ENCODE peak calls at places on chromosomes 1 and 21, in five cellular contexts. M is stomach, K is fibroblast of mammary gland, T is pancreas, Z is mammary epithelial cell. D is an unnamed sample.

GRCh38 chr1:212498243-212498642 is 65.5 kb downstream of the NENF start:
- DNase-seq in M (no peak), K (peak; percentile 88), T (no peak), Z (peak; percentile 83), D (peak; percentile 96)

GRCh38 chr21:28770867-28771661 is 221.6 kb downstream of the LTN1 start:
- DNase-seq in M (no peak), K (peak; percentile 65), T (no peak), Z (no peak), D (no peak)

GRCh38 chr1:39158330-39159086 is 46.0 kb upstream of the MACF1 start:
- DNase-seq in M (peak; percentile 85), K (no peak), T (peak; percentile 79), Z (peak; percentile 82), D (peak; percentile 69)

GRCh38 chr21:19321688-19322087 is 918.1 kb upstream of the TMPRSS15 start:
- DNase-seq in M (no peak), K (no peak), T (no peak), Z (no peak), D (no peak)

GRCh38 chr1:201739054-201739453 is 89.9 kb upstream of the IPO9 start:
- DNase-seq in M (no peak), K (no peak), T (no peak), Z (no peak), D (no peak)

GRCh38 chr1:44676484-44677200 is 2.1 kb downstream of the ARMH1 start:
- DNase-seq in M (no peak), K (peak; percentile 79), T (no peak), Z (no peak), D (peak; percentile 46)

GRCh38 chr1:161071886-161072371 is 2.2 kb upstream of the ARHGAP30 start:
- DNase-seq in M (peak; percentile 74), K (peak; percentile 66), T (peak; percentile 63), Z (no peak), D (peak; percentile 55)

GRCh38 chr1:95086949-95087533 is 14.3 kb upstream of the ALG14 start:
- DNase-seq in M (no peak), K (peak; percentile 96), T (no peak), Z (peak; percentile 49), D (peak; percentile 55)

GRCh38 chr1:222018051-222018450 is 276.2 kb upstream of the DUSP10 start:
- DNase-seq in M (no peak), K (no peak), T (no peak), Z (no peak), D (no peak)

GRCh38 chr21:42313501-42313969 is 1.7 kb downstream of the TFF3 start:
- DNase-seq in M (peak; percentile 53), K (no peak), T (no peak), Z (no peak), D (no peak)

GRCh38 chr1:2969870-2970291 is 51.4 kb upstream of the ACTRT2 start:
- DNase-seq in M (no peak), K (no peak), T (no peak), Z (no peak), D (no peak)

GRCh38 chr1:33206340-33206739 is 24.5 kb upstream of the TRIM62 start:
- DNase-seq in M (no peak), K (no peak), T (no peak), Z (no peak), D (no peak)

GRCh38 chr21:27769763-27770162 is 802.9 kb upstream of the ADAMTS5 start:
- DNase-seq in M (no peak), K (no peak), T (no peak), Z (no peak), D (no peak)

GRCh38 chr1:173506437-173506836 is 29.3 kb downstream of the PRDX6 start:
- DNase-seq in M (peak; percentile 56), K (no peak), T (peak; percentile 68), Z (no peak), D (peak; percentile 42)

GRCh38 chr1:234900601-234901000 is 228.0 kb downstream of the TOMM20 start:
- DNase-seq in M (no peak), K (no peak), T (no peak), Z (no peak), D (no peak)

GRCh38 chr1:240190881-240191385 is 99.2 kb downstream of the FMN2 start:
- DNase-seq in M (no peak), K (peak; percentile 98), T (no peak), Z (peak; percentile 6), D (peak; percentile 56)
- TF ChIP-seq CTCF in M (no peak), K (peak; percentile 79), T (no peak), Z (no peak), D (peak; percentile 47)

GRCh38 chr1:157168015-157168414 is 29.8 kb upstream of the ETV3 start:
- DNase-seq in M (no peak), K (no peak), T (no peak), Z (no peak), D (no peak)

GRCh38 chr1:157167437-157167836 is 29.2 kb upstream of the ETV3 start:
- DNase-seq in M (no peak), K (no peak), T (no peak), Z (no peak), D (no peak)

GRCh38 chr1:157163273-157164127 is 25.3 kb upstream of the ETV3 start:
- DNase-seq in M (peak; percentile 76), K (peak; percentile 54), T (peak; percentile 78), Z (peak; percentile 43), D (peak; percentile 68)

GRCh38 chr1:157162345-157162744 is 24.1 kb upstream of the ETV3 start:
- DNase-seq in M (no peak), K (no peak), T (no peak), Z (no peak), D (no peak)

DNA sequence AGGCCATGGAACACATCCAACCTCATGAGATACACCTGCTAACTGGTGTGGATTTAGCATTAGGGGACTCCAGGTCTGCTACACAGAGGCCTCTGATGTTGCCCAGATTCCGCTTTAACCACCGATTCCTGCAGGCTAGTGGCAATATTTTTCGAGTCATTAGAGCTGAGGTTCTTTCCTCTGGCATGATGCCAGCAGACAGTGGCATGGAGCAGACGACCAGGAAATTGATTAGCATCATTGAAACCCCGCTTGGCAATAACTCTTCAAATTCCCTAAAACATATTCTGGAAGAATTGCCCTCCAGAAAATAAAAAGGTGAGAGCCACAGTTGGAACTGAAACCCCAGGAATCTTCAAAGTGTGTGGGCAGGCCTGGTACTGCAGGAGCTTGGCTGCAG is 28.4 kb upstream of the ETV3 start:
- DNase-seq in M (no peak), K (no peak), T (no peak), Z (no peak), D (no peak)
- TF ChIP-seq CTCF in M (no peak), K (no peak), T (no peak), Z (no peak), D (no peak)

DNA sequence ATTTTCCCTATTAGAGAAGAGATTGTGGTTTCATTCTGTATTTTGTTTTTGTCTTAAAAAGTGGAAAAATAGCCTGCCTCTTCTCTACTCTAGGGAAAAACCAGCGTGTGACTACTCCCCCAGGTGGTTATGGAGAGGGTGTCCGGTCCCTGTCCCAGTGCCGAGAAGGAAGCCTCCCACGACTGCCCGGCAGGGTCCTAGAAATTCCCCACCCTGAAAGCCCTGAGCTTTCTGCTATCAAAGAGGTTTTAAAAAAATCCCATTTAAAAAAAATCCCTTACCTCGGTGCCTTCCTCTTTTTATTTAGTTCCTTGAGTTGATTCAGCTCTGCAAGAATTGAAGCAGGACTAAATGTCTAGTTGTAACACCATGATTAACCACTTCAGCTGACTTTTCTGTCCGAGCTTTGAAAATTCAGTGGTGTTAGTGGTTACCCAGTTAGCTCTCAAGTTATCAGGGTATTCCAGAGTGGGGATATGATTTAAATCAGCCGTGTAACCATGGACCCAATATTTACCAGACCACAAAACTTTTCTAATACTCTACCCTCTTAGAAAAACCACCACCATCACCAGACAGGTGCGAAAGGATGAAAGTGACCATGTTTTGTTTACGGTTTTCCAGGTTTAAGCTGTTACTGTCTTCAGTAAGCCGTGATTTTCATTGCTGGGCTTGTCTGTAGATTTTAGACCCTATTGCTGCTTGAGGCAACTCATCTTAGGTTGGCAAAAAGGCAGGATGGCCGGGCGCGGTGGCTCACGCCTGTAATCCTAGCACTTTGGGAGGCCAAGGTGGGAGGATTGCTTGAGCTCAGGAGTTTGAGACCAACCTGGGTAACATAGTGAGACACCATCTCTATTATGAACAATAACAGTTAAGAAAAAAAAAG is 34.9 kb upstream of the TDRD10 start:
- DNase-seq in M (no peak), K (peak; percentile 21), T (no peak), Z (no peak), D (no peak)
- TF ChIP-seq CTCF in M (no peak), K (peak; percentile 39), T (no peak), Z (no peak), D (peak; percentile 14)

DNA sequence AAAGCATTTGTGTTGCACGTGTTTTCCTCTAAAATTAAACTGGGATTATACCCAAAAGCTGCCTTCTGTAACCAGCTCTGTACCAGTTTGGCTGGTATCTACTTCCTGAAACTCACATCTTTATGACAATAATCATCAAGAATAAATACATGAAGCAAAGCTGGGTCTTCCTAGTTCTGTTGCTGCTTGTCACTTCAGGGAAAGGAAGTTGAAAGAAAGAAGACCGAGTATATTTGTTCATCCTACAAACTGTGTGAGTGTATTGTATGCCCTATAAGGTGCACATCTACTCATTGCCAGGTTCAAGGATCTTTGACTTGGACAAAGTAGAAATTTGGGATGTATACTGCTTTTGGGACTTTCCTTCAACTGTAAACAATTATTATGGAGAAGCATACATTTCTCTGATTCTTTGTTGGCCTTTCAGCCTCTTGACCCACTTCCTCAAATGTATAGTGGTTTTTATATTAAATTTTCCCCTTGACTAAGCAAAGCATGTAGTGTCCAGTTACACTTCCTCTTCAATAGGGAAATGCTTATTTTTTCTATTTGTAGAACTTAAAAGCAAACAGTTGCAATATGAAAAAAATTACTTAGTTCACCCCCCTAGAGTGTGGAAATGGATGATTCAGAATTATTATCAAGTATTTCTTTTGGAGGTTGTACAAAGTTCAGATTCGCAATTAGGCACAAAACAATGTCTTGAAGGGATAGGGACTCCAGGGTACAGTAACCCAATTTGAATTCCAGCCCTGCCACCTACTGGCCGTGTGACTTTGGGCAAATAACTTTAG is 28.9 kb upstream of the IFNGR2 start:
- DNase-seq in M (peak; percentile 58), K (peak; percentile 73), T (no peak), Z (peak; percentile 55), D (peak; percentile 66)
- TF ChIP-seq CTCF in M (peak; percentile 33), K (peak; percentile 70), T (peak; percentile 13), Z (peak; percentile 59), D (peak; percentile 73)

DNA sequence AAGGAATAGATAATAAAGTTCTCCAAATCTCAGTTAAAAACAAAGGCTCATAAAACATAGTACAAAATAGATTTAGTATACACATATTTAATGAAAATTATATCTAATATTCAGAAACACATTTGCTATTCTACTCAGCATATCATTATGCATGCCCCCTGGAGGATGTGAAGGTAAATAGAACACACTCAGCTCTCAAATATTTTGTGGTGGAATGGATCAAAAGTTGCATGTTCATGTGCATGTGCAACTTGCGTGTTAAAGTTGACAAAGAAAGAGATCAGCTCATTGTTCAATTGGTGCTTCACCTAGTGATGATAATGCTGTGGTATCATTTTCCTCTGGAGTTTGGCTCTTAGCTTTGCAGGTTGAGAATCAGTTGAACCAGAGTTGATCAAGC is 4.9 kb upstream of the ZNF644 start:
- DNase-seq in M (no peak), K (peak; percentile 34), T (no peak), Z (peak; percentile 21), D (peak; percentile 50)
- TF ChIP-seq CTCF in M (no peak), K (peak; percentile 36), T (no peak), Z (peak; percentile 29), D (peak; percentile 32)

DNA sequence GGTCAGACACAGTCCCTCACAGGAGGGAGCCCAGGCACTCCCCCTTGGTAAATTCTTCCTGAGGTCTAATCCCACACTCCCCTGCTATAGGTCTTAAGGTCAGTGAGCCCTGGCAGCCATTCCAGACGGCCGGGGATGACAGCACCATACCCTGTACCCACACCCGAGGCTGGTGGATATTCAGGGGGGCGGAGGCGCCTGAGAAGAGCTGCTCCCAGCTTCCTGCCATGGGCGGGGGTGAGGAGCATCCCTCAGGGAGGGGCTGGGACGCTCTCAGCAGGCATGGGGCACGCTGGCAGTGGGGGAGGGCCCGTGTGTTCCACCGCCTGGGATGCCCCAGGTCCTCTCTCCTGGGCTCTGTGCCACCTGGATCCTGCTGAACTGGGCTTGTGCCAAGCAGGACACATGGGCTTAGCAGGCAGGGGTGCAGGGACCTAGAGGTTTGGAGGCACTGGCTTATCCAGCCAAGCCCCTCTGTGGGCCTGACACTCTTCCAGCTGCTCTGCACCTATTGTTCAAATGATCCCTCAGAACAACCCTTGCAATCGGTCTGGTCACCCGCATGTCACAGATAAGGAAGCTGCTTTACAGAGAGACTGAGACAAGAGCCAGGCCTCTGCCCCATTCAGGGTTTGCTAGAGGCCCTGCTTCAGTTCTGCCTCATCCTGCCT is 5.7 kb upstream of the ADGRB2 start:
- DNase-seq in M (peak; percentile 74), K (no peak), T (peak; percentile 64), Z (no peak), D (no peak)
- TF ChIP-seq CTCF in M (no peak), K (no peak), T (no peak), Z (no peak), D (no peak)

D was measured in epithelial cell of esophagus.